ENCODE peak calls at places on chromosomes 3 and 15, in ten cellular contexts. One of them, this sample, is unnamed.
A peak's percentile ranks its signal among the peaks of the same experiment; 100 is the strongest.

GRCh38 chr15:98416222-98416835 is 232.0 kb upstream of the IGF1R start:
- DNase-seq in NCI-H1417: no peak
- DNase-seq in stomach: no peak
- DNase-seq in HTR-8/SVneo: no peak
- DNase-seq in stimulated activated naive CD8-positive, alpha-beta T cell treated with anti-CD3 and anti-CD28 coated beads, Interleukin-15, Interleukin-2, amounts not matched to agents 100 U/mL and 50 U/mL, for 24 hours: no peak
- DNase-seq in NAMALWA: no peak
- DNase-seq in CD8-positive, alpha-beta T cell: no peak
- DNase-seq in kidney: no peak
- DNase-seq in CD8-positive, alpha-beta memory T cell: no peak
- DNase-seq in stimulated activated CD4-positive, alpha-beta T cell treated with anti-CD3 and anti-CD28 coated beads, Interleukin-2, amount 100 ng/mL, for 24 hours: no peak
- DNase-seq in this sample: no peak

GRCh38 chr3:22922317-22922716 is 280.8 kb upstream of the UBE2E2 start:
- DNase-seq in NCI-H1417: no peak
- DNase-seq in stomach: no peak
- DNase-seq in HTR-8/SVneo: peak; percentile 8
- DNase-seq in stimulated activated naive CD8-positive, alpha-beta T cell treated with anti-CD3 and anti-CD28 coated beads, Interleukin-15, Interleukin-2, amounts not matched to agents 100 U/mL and 50 U/mL, for 24 hours: no peak
- DNase-seq in NAMALWA: peak; percentile 61
- DNase-seq in CD8-positive, alpha-beta T cell: no peak
- DNase-seq in kidney: no peak
- DNase-seq in CD8-positive, alpha-beta memory T cell: no peak
- DNase-seq in stimulated activated CD4-positive, alpha-beta T cell treated with anti-CD3 and anti-CD28 coated beads, Interleukin-2, amount 100 ng/mL, for 24 hours: no peak
- DNase-seq in this sample: no peak

GRCh38 chr3:133572158-133573053 is 1.1 kb upstream of the CDV3 start:
- DNase-seq in NCI-H1417: no peak
- DNase-seq in stomach: no peak
- DNase-seq in HTR-8/SVneo: no peak
- DNase-seq in stimulated activated naive CD8-positive, alpha-beta T cell treated with anti-CD3 and anti-CD28 coated beads, Interleukin-15, Interleukin-2, amounts not matched to agents 100 U/mL and 50 U/mL, for 24 hours: peak; percentile 13
- DNase-seq in NAMALWA: peak; percentile 95
- DNase-seq in CD8-positive, alpha-beta T cell: no peak
- DNase-seq in kidney: no peak
- DNase-seq in CD8-positive, alpha-beta memory T cell: no peak
- DNase-seq in stimulated activated CD4-positive, alpha-beta T cell treated with anti-CD3 and anti-CD28 coated beads, Interleukin-2, amount 100 ng/mL, for 24 hours: no peak
- DNase-seq in this sample: peak; percentile 46

GRCh38 chr3:195178124-195178910 is 92.6 kb downstream of the XXYLT1 start:
- DNase-seq in NCI-H1417: peak; percentile 40
- DNase-seq in stomach: peak; percentile 59
- DNase-seq in HTR-8/SVneo: no peak
- DNase-seq in stimulated activated naive CD8-positive, alpha-beta T cell treated with anti-CD3 and anti-CD28 coated beads, Interleukin-15, Interleukin-2, amounts not matched to agents 100 U/mL and 50 U/mL, for 24 hours: no peak
- DNase-seq in NAMALWA: no peak
- DNase-seq in CD8-positive, alpha-beta T cell: no peak
- DNase-seq in kidney: no peak
- DNase-seq in CD8-positive, alpha-beta memory T cell: no peak
- DNase-seq in stimulated activated CD4-positive, alpha-beta T cell treated with anti-CD3 and anti-CD28 coated beads, Interleukin-2, amount 100 ng/mL, for 24 hours: no peak
- DNase-seq in this sample: no peak

GRCh38 chr15:49902791-49903481 is 216.1 kb downstream of the ATP8B4 start:
- DNase-seq in NCI-H1417: no peak
- DNase-seq in stomach: no peak
- DNase-seq in HTR-8/SVneo: no peak
- DNase-seq in stimulated activated naive CD8-positive, alpha-beta T cell treated with anti-CD3 and anti-CD28 coated beads, Interleukin-15, Interleukin-2, amounts not matched to agents 100 U/mL and 50 U/mL, for 24 hours: no peak
- DNase-seq in NAMALWA: no peak
- DNase-seq in CD8-positive, alpha-beta T cell: no peak
- DNase-seq in kidney: no peak
- DNase-seq in CD8-positive, alpha-beta memory T cell: no peak
- DNase-seq in stimulated activated CD4-positive, alpha-beta T cell treated with anti-CD3 and anti-CD28 coated beads, Interleukin-2, amount 100 ng/mL, for 24 hours: no peak
- DNase-seq in this sample: no peak

GRCh38 chr3:191244242-191244867 is 45.3 kb downstream of the OSTN start:
- DNase-seq in NCI-H1417: no peak
- DNase-seq in stomach: no peak
- DNase-seq in HTR-8/SVneo: peak; percentile 21
- DNase-seq in stimulated activated naive CD8-positive, alpha-beta T cell treated with anti-CD3 and anti-CD28 coated beads, Interleukin-15, Interleukin-2, amounts not matched to agents 100 U/mL and 50 U/mL, for 24 hours: no peak
- DNase-seq in NAMALWA: peak; percentile 57
- DNase-seq in CD8-positive, alpha-beta T cell: no peak
- DNase-seq in kidney: no peak
- DNase-seq in CD8-positive, alpha-beta memory T cell: no peak
- DNase-seq in stimulated activated CD4-positive, alpha-beta T cell treated with anti-CD3 and anti-CD28 coated beads, Interleukin-2, amount 100 ng/mL, for 24 hours: no peak
- DNase-seq in this sample: no peak

GRCh38 chr3:127831723-127832172 is 9.4 kb upstream of the MGLL start:
- DNase-seq in NCI-H1417: no peak
- DNase-seq in stomach: peak; percentile 58
- DNase-seq in HTR-8/SVneo: peak; percentile 28
- DNase-seq in stimulated activated naive CD8-positive, alpha-beta T cell treated with anti-CD3 and anti-CD28 coated beads, Interleukin-15, Interleukin-2, amounts not matched to agents 100 U/mL and 50 U/mL, for 24 hours: peak; percentile 53
- DNase-seq in NAMALWA: peak; percentile 64
- DNase-seq in CD8-positive, alpha-beta T cell: peak; percentile 25
- DNase-seq in kidney: no peak
- DNase-seq in CD8-positive, alpha-beta memory T cell: peak; percentile 56
- DNase-seq in stimulated activated CD4-positive, alpha-beta T cell treated with anti-CD3 and anti-CD28 coated beads, Interleukin-2, amount 100 ng/mL, for 24 hours: peak; percentile 38
- DNase-seq in this sample: no peak

GRCh38 chr15:95718441-95718840 is 612.1 kb upstream of the NR2F2 start:
- DNase-seq in NCI-H1417: no peak
- DNase-seq in stomach: no peak
- DNase-seq in HTR-8/SVneo: no peak
- DNase-seq in stimulated activated naive CD8-positive, alpha-beta T cell treated with anti-CD3 and anti-CD28 coated beads, Interleukin-15, Interleukin-2, amounts not matched to agents 100 U/mL and 50 U/mL, for 24 hours: no peak
- DNase-seq in NAMALWA: no peak
- DNase-seq in CD8-positive, alpha-beta T cell: no peak
- DNase-seq in kidney: peak; percentile 62
- DNase-seq in CD8-positive, alpha-beta memory T cell: no peak
- DNase-seq in stimulated activated CD4-positive, alpha-beta T cell treated with anti-CD3 and anti-CD28 coated beads, Interleukin-2, amount 100 ng/mL, for 24 hours: no peak
- DNase-seq in this sample: no peak

GRCh38 chr15:55740981-55741591 is 1.9 kb downstream of the PRTG start:
- DNase-seq in NCI-H1417: no peak
- DNase-seq in stomach: no peak
- DNase-seq in HTR-8/SVneo: no peak
- DNase-seq in stimulated activated naive CD8-positive, alpha-beta T cell treated with anti-CD3 and anti-CD28 coated beads, Interleukin-15, Interleukin-2, amounts not matched to agents 100 U/mL and 50 U/mL, for 24 hours: no peak
- DNase-seq in NAMALWA: no peak
- DNase-seq in CD8-positive, alpha-beta T cell: no peak
- DNase-seq in kidney: no peak
- DNase-seq in CD8-positive, alpha-beta memory T cell: no peak
- DNase-seq in stimulated activated CD4-positive, alpha-beta T cell treated with anti-CD3 and anti-CD28 coated beads, Interleukin-2, amount 100 ng/mL, for 24 hours: no peak
- DNase-seq in this sample: no peak

GRCh38 chr15:77818484-77819270 is 186.0 kb upstream of the LINGO1 start:
- DNase-seq in NCI-H1417: peak; percentile 88
- DNase-seq in stomach: no peak
- DNase-seq in HTR-8/SVneo: no peak
- DNase-seq in stimulated activated naive CD8-positive, alpha-beta T cell treated with anti-CD3 and anti-CD28 coated beads, Interleukin-15, Interleukin-2, amounts not matched to agents 100 U/mL and 50 U/mL, for 24 hours: no peak
- DNase-seq in NAMALWA: no peak
- DNase-seq in CD8-positive, alpha-beta T cell: no peak
- DNase-seq in kidney: no peak
- DNase-seq in CD8-positive, alpha-beta memory T cell: no peak
- DNase-seq in stimulated activated CD4-positive, alpha-beta T cell treated with anti-CD3 and anti-CD28 coated beads, Interleukin-2, amount 100 ng/mL, for 24 hours: no peak
- DNase-seq in this sample: no peak

GRCh38 chr15:31856581-31856980 is 173.7 kb upstream of the CHRNA7 start:
- DNase-seq in NCI-H1417: no peak
- DNase-seq in stomach: no peak
- DNase-seq in HTR-8/SVneo: no peak
- DNase-seq in stimulated activated naive CD8-positive, alpha-beta T cell treated with anti-CD3 and anti-CD28 coated beads, Interleukin-15, Interleukin-2, amounts not matched to agents 100 U/mL and 50 U/mL, for 24 hours: no peak
- DNase-seq in NAMALWA: no peak
- DNase-seq in CD8-positive, alpha-beta T cell: no peak
- DNase-seq in kidney: no peak
- DNase-seq in CD8-positive, alpha-beta memory T cell: no peak
- DNase-seq in stimulated activated CD4-positive, alpha-beta T cell treated with anti-CD3 and anti-CD28 coated beads, Interleukin-2, amount 100 ng/mL, for 24 hours: no peak
- DNase-seq in this sample: no peak